ENCODE peak calls at places on chromosomes 1 and 21, in six cellular contexts. L is effector CD8-positive, alpha-beta T cell; W is NCI-H1092; N is EL; G is mammary epithelial cell; Q is left cardiac atrium. J is an unnamed sample.

GRCh38 chr1:230124187-230125128 is 57.4 kb downstream of the GALNT2 start:
- DNase-seq in Q (no peak), N (no peak), G (no peak), W (no peak), L (no peak), J (no peak)

GRCh38 chr1:47755368-47755990 is 241.7 kb downstream of the TRABD2B start:
- DNase-seq in N (no peak), W (no peak), L (peak; percentile 8), G (no peak), Q (no peak), J (no peak)

GRCh38 chr1:219085082-219085481 is 88.6 kb upstream of the LYPLAL1 start:
- DNase-seq in L (no peak), N (peak; percentile 82), Q (no peak), W (no peak), G (no peak), J (no peak)

GRCh38 chr1:240293706-240294105 is 202.0 kb downstream of the FMN2 start:
- DNase-seq in Q (no peak), L (no peak), G (no peak), N (no peak), W (no peak), J (no peak)

GRCh38 chr1:215569987-215570824 is 3.1 kb downstream of the KCTD3 start:
- DNase-seq in N (peak; percentile 30), L (no peak), Q (no peak), W (no peak), G (peak; percentile 41), J (no peak)

GRCh38 chr1:219927956-219928790 is at the start of gene SLC30A10:
- DNase-seq in N (peak; percentile 17), L (no peak), Q (peak; percentile 28), G (peak; percentile 5), W (peak; percentile 33), J (no peak)

GRCh38 chr1:82565146-82565545 is 764.4 kb downstream of the ADGRL2 start:
- DNase-seq in N (peak; percentile 75), Q (no peak), G (peak; percentile 75), W (no peak), L (no peak), J (no peak)

GRCh38 chr1:240635466-240636256 is 23.7 kb upstream of the GREM2 start:
- DNase-seq in G (no peak), W (no peak), Q (no peak), L (no peak), N (no peak), J (no peak)

GRCh38 chr1:79811173-79811572 is 804.6 kb upstream of the ADGRL4 start:
- DNase-seq in Q (no peak), N (peak; percentile 89), L (no peak), W (no peak), G (peak; percentile 53), J (no peak)

GRCh38 chr21:30232011-30232410 is 16.1 kb upstream of the CLDN8 start:
- DNase-seq in Q (no peak), G (no peak), L (no peak), N (no peak), W (no peak), J (no peak)

GRCh38 chr21:38637161-38637560 is 138.9 kb upstream of the ERG start:
- DNase-seq in L (no peak), W (no peak), Q (no peak), N (no peak), G (no peak), J (no peak)

GRCh38 chr1:220281159-220281574 is 8.9 kb upstream of the RAB3GAP2 start:
- DNase-seq in N (peak; percentile 40), L (no peak), G (peak; percentile 32), W (no peak), Q (no peak), J (no peak)

GRCh38 chr1:11520531-11521233 is 41.7 kb downstream of the DISP3 start:
- DNase-seq in N (no peak), W (no peak), G (no peak), L (no peak), Q (no peak), J (peak; percentile 40)

GRCh38 chr1:55869050-55869449 is 653.9 kb upstream of the USP24 start:
- DNase-seq in G (no peak), N (no peak), Q (peak; percentile 62), W (no peak), L (no peak), J (no peak)

GRCh38 chr1:207243756-207244408 is 77.6 kb upstream of the CD55 start:
- DNase-seq in W (no peak), L (no peak), G (no peak), N (peak; percentile 66), Q (no peak), J (no peak)

GRCh38 chr21:16124397-16125130 is 394.8 kb downstream of the USP25 start:
- DNase-seq in Q (no peak), G (peak; percentile 73), W (no peak), N (peak; percentile 91), L (no peak), J (no peak)

GRCh38 chr1:5856246-5856815 is 135.9 kb downstream of the NPHP4 start:
- DNase-seq in L (no peak), Q (no peak), G (no peak), N (no peak), W (no peak), J (no peak)